ENCODE peak calls at places on chromosomes 11 and 22, in four cellular contexts. W is K562, A is HepG2, M is HCT116. O is an unnamed sample. For H3K36me3, the result is how much of the 10 kb centered on the place peaks cover.

GRCh38 chr22:32354360-32355351 is 3.0 kb upstream of the RFPL3 start:
- DNase-seq in M (peak), W (peak), A (no peak), O (no peak)

GRCh38 chr11:31809857-31810778 is 1.0 kb downstream of the PAX6 start:
- DNase-seq in W (no peak), M (no peak), A (no peak), O (no peak)

GRCh38 chr11:107785401-107785800 is 73.2 kb downstream of the SLC35F2 start:
- DNase-seq in W (no peak), M (no peak), A (no peak), O (no peak)

GRCh38 chr11:108253176-108253575 is 30.3 kb downstream of the ATM start:
- DNase-seq in M (no peak), W (no peak), A (no peak), O (no peak)

GRCh38 chr11:117627259-117627658 is 169.8 kb downstream of the DSCAML1 start:
- DNase-seq in W (no peak), A (no peak), M (no peak), O (no peak)

GRCh38 chr22:48697223-48697622 is 1130.5 kb downstream of the BRD1 start:
- DNase-seq in M (no peak), W (no peak), A (no peak), O (no peak)

GRCh38 chr11:10076458-10077141 is 217.4 kb downstream of the SBF2 start:
- DNase-seq in W (peak), A (peak), M (peak), O (no peak)

GRCh38 chr11:124315052-124315451 is 1.3 kb upstream of the OR8D1 start:
- DNase-seq in A (no peak), M (no peak), W (peak), O (no peak)

GRCh38 chr11:128632151-128632791 is 44.9 kb upstream of the ETS1 start:
- DNase-seq in W (no peak), M (peak), A (peak), O (peak)

GRCh38 chr11:78022397-78023396 is at the start of gene KCTD14:
- DNase-seq in M (no peak), W (no peak), A (peak), O (no peak)

GRCh38 chr11:122394326-122394725 is 261.2 kb upstream of the UBASH3B start:
- DNase-seq in A (no peak), M (no peak), W (no peak), O (no peak)

GRCh38 chr11:78313898-78314297 is 103.7 kb downstream of the GAB2 start:
- DNase-seq in W (no peak), M (no peak), A (no peak), O (no peak)

GRCh38 chr11:131748146-131749050 is 378.0 kb downstream of the NTM start:
- DNase-seq in W (peak), A (peak), M (no peak), O (no peak)

GRCh38 chr11:27718853-27719574 is 18.8 kb upstream of the BDNF start:
- DNase-seq in A (no peak), M (no peak), W (no peak), O (no peak)

GRCh38 chr11:71929491-71929890 is 645 bp downstream of the RNF121 start:
- DNase-seq in M (no peak), A (no peak), W (no peak), O (no peak)

GRCh38 chr22:36928826-36929535 is 15.6 kb downstream of the CSF2RB start:
- DNase-seq in M (no peak), A (no peak), W (no peak), O (no peak)

GRCh38 chr11:67983916-67984315 is 20.0 kb downstream of the UNC93B1 start:
- DNase-seq in W (no peak), A (no peak), M (no peak), O (no peak)

GRCh38 chr22:37144180-37144554 is 5.5 kb downstream of the IL2RB start:
- DNase-seq in M (no peak), W (no peak), A (no peak), O (no peak)

GRCh38 chr11:95341246-95341645 is 110.2 kb upstream of the SESN3 start:
- DNase-seq in W (no peak), A (no peak), M (no peak), O (no peak)

GRCh38 chr22:33883561-33883960 is 36.7 kb downstream of the LARGE1 start:
- DNase-seq in M (no peak), W (no peak), A (no peak), O (no peak)

GRCh38 chr22:37317698-37318210 is 35.4 kb downstream of the CYTH4 start:
- DNase-seq in A (no peak), M (no peak), W (no peak), O (no peak)

GRCh38 chr11:86397351-86397750 is 22.7 kb downstream of the CCDC81 start:
- DNase-seq in W (no peak), A (no peak), M (no peak), O (no peak)

GRCh38 chr11:47406896-47407745 is 1.3 kb upstream of the SLC39A13 start:
- DNase-seq in M (no peak), A (no peak), W (peak), O (no peak)

GRCh38 chr22:46557736-46558480 is 20.5 kb upstream of the CELSR1 start:
- DNase-seq in A (no peak), W (no peak), M (no peak), O (no peak)

GRCh38 chr22:46390652-46391301 is 55.3 kb downstream of the TRMU start:
- DNase-seq in W (peak), A (peak), M (no peak), O (no peak)

GRCh38 chr11:87176044-87176443 is 138.3 kb downstream of the TMEM135 start:
- DNase-seq in M (peak), A (no peak), W (no peak), O (no peak)

GRCh38 chr11:121575250-121575962 is 122.6 kb upstream of the SORL1-AS1 start:
- DNase-seq in A (no peak), M (no peak), W (no peak), O (no peak)

GRCh38 chr11:32713496-32713895 is 81.0 kb downstream of the CCDC73 start:
- DNase-seq in M (peak), A (no peak), W (no peak), O (no peak)

GRCh38 chr11:26823963-26824362 is 102.1 kb upstream of the SLC5A12 start:
- DNase-seq in A (no peak), M (no peak), W (no peak), O (no peak)

GRCh38 chr22:37233751-37234631 is 10.1 kb downstream of the RAC2 start:
- DNase-seq in M (no peak), A (no peak), W (no peak), O (no peak)

GRCh38 chr22:16563555-16564520 is 28.8 kb downstream of the CCT8L2 start:
- DNase-seq in M (no peak), W (no peak), A (no peak), O (no peak)

GRCh38 chr11:43898574-43898973 is 17.9 kb downstream of the ALKBH3 start:
- DNase-seq in A (no peak), W (no peak), M (no peak), O (no peak)

GRCh38 chr11:43895601-43896000 is 15.0 kb downstream of the ALKBH3 start:
- DNase-seq in W (no peak), M (no peak), A (no peak), O (no peak)

GRCh38 chr11:43899094-43899493 is 18.5 kb downstream of the ALKBH3 start:
- DNase-seq in A (no peak), W (no peak), M (no peak), O (no peak)

GRCh38 chr11:43892851-43893250 is 12.2 kb downstream of the ALKBH3 start:
- DNase-seq in W (no peak), M (no peak), A (no peak), O (no peak)

GRCh38 chr11:43894546-43894945 is 13.9 kb downstream of the ALKBH3 start:
- DNase-seq in A (no peak), W (no peak), M (no peak), O (no peak)
- H3K36me3 ChIP-seq in A (half or more), W (half or more), M (under half), O (under half)

DNA sequence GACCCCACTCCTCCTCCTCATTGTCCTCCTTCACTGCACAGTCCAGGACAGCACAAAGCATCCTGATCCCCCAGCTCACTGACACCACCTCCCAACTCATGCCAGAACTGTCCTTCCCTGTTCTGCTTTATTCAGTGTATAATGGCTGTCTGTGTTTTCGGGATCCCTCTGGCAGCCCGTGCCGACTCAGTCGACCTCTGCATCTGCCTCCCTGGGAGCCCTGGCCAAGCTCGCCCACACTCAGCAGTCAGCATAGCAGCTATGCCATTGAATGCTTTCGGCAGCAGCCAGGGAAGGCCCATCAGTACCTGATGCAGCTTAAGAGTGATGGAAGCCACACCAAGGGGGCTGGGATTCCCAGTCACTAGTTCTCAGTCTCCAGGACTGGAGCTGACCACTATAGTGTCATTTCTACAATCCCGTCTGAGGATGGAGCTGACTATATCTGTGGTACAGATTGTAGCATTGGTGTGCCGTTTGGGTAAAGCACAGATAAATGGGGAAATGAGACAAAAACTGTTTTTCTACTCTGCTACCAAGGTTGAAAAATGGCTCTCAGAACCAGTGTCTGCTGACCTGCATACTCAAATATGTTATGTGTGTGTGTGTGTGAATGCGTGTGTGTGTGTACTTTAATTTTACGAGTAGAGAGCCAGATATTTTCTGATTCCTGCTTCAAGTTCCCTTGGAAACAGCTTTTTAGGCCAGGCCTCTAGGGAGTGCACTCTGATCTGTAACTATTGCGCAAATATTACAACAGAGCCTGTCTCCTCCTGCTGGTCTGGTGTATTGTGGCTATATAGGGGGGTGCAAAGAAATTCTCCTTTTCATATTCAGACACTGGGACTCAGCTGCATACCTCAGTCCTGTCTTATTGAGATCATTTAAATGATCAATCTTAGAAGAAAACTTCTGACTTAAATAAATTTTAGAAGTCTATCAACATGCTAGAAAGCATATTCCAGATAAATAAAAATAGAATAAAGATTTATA is 78.8 kb upstream of the TOP3B start:
- DNase-seq in M (peak), W (peak), A (peak), O (no peak)
- TF ChIP-seq TCF7L2 in M (no peak), W (no peak), A (no peak), O (no peak)

DNA sequence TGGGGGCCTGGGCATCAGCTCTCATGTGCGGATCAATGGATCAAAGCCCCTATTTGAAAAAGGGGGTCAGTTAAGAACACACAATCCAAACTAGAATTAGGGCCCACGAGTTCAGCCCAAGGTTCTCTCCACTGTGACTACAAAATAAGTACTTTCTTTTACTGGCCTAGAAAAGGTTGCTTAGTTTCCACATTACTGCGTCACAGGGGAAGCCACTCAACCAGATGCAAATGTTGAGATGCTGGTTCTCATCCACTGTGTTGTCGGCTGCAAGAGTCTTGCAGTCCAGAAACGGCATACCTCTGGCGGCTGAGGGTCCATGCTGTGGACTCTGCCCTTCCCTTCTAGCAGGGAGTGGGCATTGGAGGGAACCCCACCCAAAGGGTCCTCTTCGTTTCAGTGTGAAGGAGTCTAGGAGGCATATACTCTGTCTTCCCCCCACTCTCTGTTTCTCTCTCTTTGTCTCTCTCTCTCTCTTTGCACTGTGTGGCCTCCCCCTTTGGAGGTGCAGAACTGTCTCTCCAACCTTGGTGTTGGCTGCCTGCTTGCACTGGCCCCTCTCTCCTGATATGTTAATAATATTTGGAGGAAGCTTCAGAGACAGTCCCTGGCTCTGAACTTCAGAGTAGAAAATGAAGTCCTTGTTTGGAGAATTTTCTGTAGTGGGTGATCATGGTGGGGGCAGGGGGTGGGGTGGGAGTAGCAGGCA is 99.1 kb upstream of the NNMT start:
- DNase-seq in W (no peak), M (no peak), A (no peak), O (no peak)
- H3K27ac ChIP-seq in W (no peak), M (no peak), A (no peak), O (no peak)

GRCh38 chr11:62127426-62127825 is 3.6 kb downstream of the INCENP start:
- DNase-seq in M (no peak), W (no peak), A (no peak), O (no peak)
- H3K36me3 ChIP-seq in M (under half), W (half or more), A (under half), O (under half)

GRCh38 chr22:30348837-30349236 is 7.9 kb downstream of the SF3A1 start:
- DNase-seq in W (no peak), M (no peak), A (no peak), O (no peak)

GRCh38 chr22:30340911-30341685 is 14.4 kb upstream of the TBC1D10A start:
- DNase-seq in A (no peak), W (no peak), M (no peak), O (no peak)

GRCh38 chr22:30348395-30348794 is 8.3 kb downstream of the SF3A1 start:
- DNase-seq in M (no peak), A (no peak), W (no peak), O (no peak)

GRCh38 chr22:30347255-30347892 is 9.3 kb downstream of the SF3A1 start:
- DNase-seq in M (no peak), A (no peak), W (no peak), O (no peak)

DNA sequence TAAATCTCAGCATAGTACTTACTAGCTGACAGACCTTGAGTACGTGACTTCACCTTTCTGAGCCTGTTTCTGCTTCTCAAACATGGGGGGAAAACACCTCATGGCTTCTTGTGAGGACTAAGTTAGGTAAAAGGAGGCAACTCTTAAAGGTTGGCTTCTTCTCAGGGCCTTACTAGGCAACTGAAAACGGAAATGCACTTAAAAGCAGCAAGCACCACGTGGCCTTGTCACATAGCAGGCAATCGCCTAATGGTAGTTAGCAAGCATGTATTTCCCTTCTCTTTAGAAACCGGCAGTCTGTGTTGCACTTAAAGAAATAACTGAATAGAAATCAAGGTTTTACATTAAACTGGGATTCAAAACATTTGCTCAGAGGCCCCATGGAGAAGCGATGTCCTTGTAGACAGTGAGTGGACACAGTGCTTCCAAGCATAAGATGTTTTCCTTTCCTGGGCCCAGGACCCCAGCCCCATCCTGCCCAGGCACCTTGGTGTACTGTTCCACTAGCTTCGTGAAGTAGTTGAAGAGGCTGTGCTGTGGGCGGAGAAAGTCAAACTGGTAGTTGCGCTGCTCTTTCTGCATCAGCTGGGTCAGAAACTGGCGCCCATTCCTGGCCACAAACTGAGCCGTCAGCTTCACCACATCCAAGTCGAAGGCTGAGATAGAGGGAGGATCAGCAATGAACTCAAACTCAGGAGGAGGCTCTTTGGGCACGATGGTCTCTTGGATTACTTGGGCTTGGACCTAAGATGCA is 12.1 kb downstream of the SF3A1 start:
- DNase-seq in M (no peak), W (no peak), A (no peak), O (no peak)
- TF ChIP-seq TCF7L2 in M (no peak), W (no peak), A (no peak), O (no peak)

DNA sequence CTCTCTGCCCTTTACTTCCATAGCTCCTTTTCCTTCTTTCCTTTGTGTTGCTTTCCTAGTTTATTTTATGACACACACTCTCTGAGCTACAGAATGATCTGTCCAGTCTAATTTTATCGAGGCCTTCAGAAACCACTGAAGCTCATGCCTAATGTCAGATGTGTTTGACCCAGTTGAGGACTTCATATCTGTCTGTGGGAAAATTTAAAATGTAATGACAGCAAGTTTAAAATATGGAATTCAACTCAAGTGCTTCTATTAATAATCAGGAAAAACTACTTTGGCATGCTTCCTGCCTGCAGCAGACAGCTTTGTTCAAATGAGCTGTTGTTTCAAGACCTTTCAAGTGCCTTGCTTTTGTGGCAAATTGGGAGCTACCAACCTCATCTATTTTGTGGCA is 261.8 kb upstream of the MTNR1B start:
- DNase-seq in M (no peak), W (no peak), A (no peak), O (no peak)
- H3K27ac ChIP-seq in M (no peak), W (no peak), A (no peak), O (no peak)

GRCh38 chr22:49791682-49792081 is 36.0 kb downstream of the BRD1 start:
- DNase-seq in A (no peak), M (no peak), W (no peak), O (no peak)

GRCh38 chr22:49795521-49795920 is 32.2 kb downstream of the BRD1 start:
- DNase-seq in M (no peak), W (no peak), A (no peak), O (no peak)

GRCh38 chr22:49792107-49792506 is 35.6 kb downstream of the BRD1 start:
- DNase-seq in M (no peak), A (no peak), W (no peak), O (no peak)

GRCh38 chr22:49793296-49793695 is 34.4 kb downstream of the BRD1 start:
- DNase-seq in W (no peak), A (no peak), M (no peak), O (no peak)

DNA sequence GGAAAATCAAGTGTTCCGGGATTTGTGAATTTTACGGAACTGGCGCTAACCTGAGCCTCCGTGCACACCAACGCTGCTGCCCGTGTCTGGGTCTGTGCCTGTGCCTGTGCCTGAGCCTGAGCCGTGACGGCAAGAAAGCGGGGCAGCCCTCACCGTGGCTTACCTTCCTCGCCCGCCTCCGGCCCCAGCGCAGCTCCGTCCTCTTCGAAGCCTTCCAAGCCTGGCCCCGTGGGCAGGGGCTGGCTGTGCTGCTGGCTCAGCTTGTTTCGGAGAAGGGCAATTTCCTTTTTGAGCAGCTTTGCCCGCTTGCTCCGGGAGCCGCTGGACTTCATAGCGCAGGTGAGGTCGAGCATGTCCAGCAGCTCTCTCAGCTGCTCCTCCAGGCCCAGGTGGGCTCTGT is 33.8 kb downstream of the BRD1 start:
- DNase-seq in A (no peak), W (no peak), M (no peak), O (no peak)
- H3K36me3 ChIP-seq in A (half or more), W (half or more), M (under half), O (under half)

GRCh38 chr11:73237471-73238290 is 19.6 kb downstream of the P2RY2 start:
- DNase-seq in W (no peak), M (no peak), A (peak), O (no peak)
- TF ChIP-seq TCF7L2 in W (no peak), M (no peak), A (no peak), O (no peak)

GRCh38 chr11:119207300-119207570 is 1.1 kb downstream of the CBL start:
- DNase-seq in A (no peak), W (no peak), M (no peak), O (no peak)
- H3K27ac ChIP-seq in A (no peak), W (peak), M (no peak), O (peak)

O was measured in Panc1.